ENCODE peak calls at places on chromosomes 2 and 18, in seven cellular contexts. I, K, Y, R, L, B and H are unnamed samples.

GRCh38 chr2:171963198-171963597 is 36.6 kb upstream of the METAP1D start:
- DNase-seq in I (no peak), K (no peak), Y (no peak), R (no peak), L (no peak), B (no peak), H (no peak)

GRCh38 chr2:74001121-74001520 is 16.4 kb downstream of the TET3 start:
- DNase-seq in I (no peak), K (no peak), Y (no peak), R (peak), L (no peak), B (no peak), H (peak)

GRCh38 chr2:85972355-85972754 is 83.6 kb upstream of the ST3GAL5 start:
- DNase-seq in I (no peak), K (no peak), Y (no peak), R (no peak), L (no peak), B (no peak), H (no peak)

GRCh38 chr2:58051445-58051844 is 4.8 kb downstream of the VRK2 start:
- DNase-seq in I (no peak), K (no peak), Y (no peak), R (no peak), L (no peak), B (no peak), H (no peak)

GRCh38 chr2:24521162-24521857 is 30.3 kb downstream of the NCOA1 start:
- DNase-seq in I (no peak), K (no peak), Y (no peak), R (no peak), L (no peak), B (no peak), H (no peak)

GRCh38 chr2:98343371-98343770 is 2.9 kb upstream of the CNGA3 start:
- DNase-seq in I (no peak), K (no peak), Y (no peak), R (no peak), L (no peak), B (no peak), H (no peak)

GRCh38 chr2:200226652-200227426 is 79.7 kb upstream of the SPATS2L start:
- DNase-seq in I (no peak), K (no peak), Y (no peak), R (no peak), L (no peak), B (peak), H (no peak)

GRCh38 chr2:134375935-134376334 is 122.1 kb downstream of the MGAT5 start:
- DNase-seq in I (no peak), K (no peak), Y (no peak), R (no peak), L (no peak), B (peak), H (peak)

GRCh38 chr18:48754993-48755473 is 195.7 kb downstream of the SMAD7 start:
- DNase-seq in I (no peak), K (no peak), Y (no peak), R (no peak), L (no peak), B (no peak), H (no peak)

GRCh38 chr2:41698787-41699422 is 348.9 kb upstream of the PKDCC start:
- DNase-seq in I (no peak), K (no peak), Y (no peak), R (peak), L (peak), B (no peak), H (peak)

GRCh38 chr2:151543898-151544297 is 134.2 kb downstream of the RIF1 start:
- DNase-seq in I (no peak), K (no peak), Y (no peak), R (no peak), L (no peak), B (no peak), H (no peak)